ENCODE peak calls at places on chromosomes 16 and 17, in four cellular contexts. S, C, U and H are unnamed samples. For H3K4me1, the result is how much of the 10 kb centered on the place peaks cover.

GRCh38 chr16:11619327-11619851 is 32.7 kb upstream of the LITAF start:
- DNase-seq in S (peak), C (no peak), U (no peak), H (no peak)

GRCh38 chr17:82952019-82952418 is 112.2 kb upstream of the ZNF750 start:
- DNase-seq in S (no peak), C (no peak), U (no peak), H (peak)

GRCh38 chr17:70525976-70526375 is 356.6 kb downstream of the KCNJ2 start:
- DNase-seq in S (no peak), C (no peak), U (no peak), H (no peak)

GRCh38 chr16:90044111-90044551 is 24.9 kb upstream of the DBNDD1 start:
- DNase-seq in S (no peak), C (no peak), U (no peak), H (no peak)

GRCh38 chr16:55949518-55949917 is 74.3 kb upstream of the CES5A start:
- DNase-seq in S (no peak), C (no peak), U (no peak), H (no peak)

GRCh38 chr17:77604301-77605031 is 354.0 kb upstream of the TNRC6C start:
- DNase-seq in S (no peak), C (no peak), U (no peak), H (no peak)

GRCh38 chr17:8022358-8023038 is 16.4 kb upstream of the ALOX15B start:
- DNase-seq in S (no peak), C (no peak), U (no peak), H (no peak)

GRCh38 chr17:3937359-3937758 is 21.1 kb upstream of the P2RX1 start:
- DNase-seq in S (no peak), C (no peak), U (no peak), H (no peak)

GRCh38 chr17:61338000-61338864 is 61.4 kb upstream of the TBX2 start:
- DNase-seq in S (no peak), C (no peak), U (no peak), H (no peak)

GRCh38 chr17:540632-541031 is 174.0 kb downstream of the VPS53 start:
- DNase-seq in S (no peak), C (no peak), U (no peak), H (no peak)

GRCh38 chr17:41769346-41769862 is 17.1 kb downstream of the JUP start:
- DNase-seq in S (no peak), C (no peak), U (no peak), H (no peak)

GRCh38 chr16:80006175-80006895 is 405.8 kb upstream of the MAF start:
- DNase-seq in S (no peak), C (no peak), U (no peak), H (peak)

GRCh38 chr16:89119161-89119621 is 25.5 kb downstream of the ACSF3 start:
- DNase-seq in S (no peak), C (no peak), U (no peak), H (peak)

GRCh38 chr16:35639233-35640205 is 2180.1 kb downstream of the TP53TG3F start:
- DNase-seq in S (no peak), C (no peak), U (no peak), H (no peak)

GRCh38 chr17:82414548-82415281 is 3.4 kb upstream of the HEXD start:
- DNase-seq in S (peak), C (no peak), U (peak), H (peak)

GRCh38 chr17:49621420-49621819 is 45.7 kb downstream of the NXPH3 start:
- DNase-seq in S (no peak), C (no peak), U (no peak), H (no peak)

GRCh38 chr17:16872836-16873653 is 98.9 kb downstream of the TNFRSF13B start:
- DNase-seq in S (peak), C (no peak), U (peak), H (no peak)

GRCh38 chr17:81832608-81833159 is 407 bp downstream of the MCRIP1 start:
- DNase-seq in S (no peak), C (no peak), U (peak), H (peak)

GRCh38 chr17:45631941-45632340 is 141.4 kb upstream of the PLEKHM1 start:
- DNase-seq in S (no peak), C (no peak), U (no peak), H (no peak)

GRCh38 chr16:31880322-31880979 is 6.8 kb downstream of the ZNF267 start:
- DNase-seq in S (no peak), C (no peak), U (no peak), H (no peak)

GRCh38 chr17:17976931-17977570 is 4.4 kb downstream of the DRC3 start:
- DNase-seq in S (no peak), C (no peak), U (no peak), H (no peak)

GRCh38 chr17:31587462-31587861 is 196.0 kb downstream of the RAB11FIP4 start:
- DNase-seq in S (no peak), C (no peak), U (no peak), H (no peak)

GRCh38 chr16:1221628-1222552 is 3.2 kb downstream of the TPSG1 start:
- DNase-seq in S (no peak), C (no peak), U (no peak), H (no peak)

GRCh38 chr16:65989861-65990260 is 376.6 kb upstream of the CDH5 start:
- DNase-seq in S (no peak), C (no peak), U (no peak), H (no peak)

DNA sequence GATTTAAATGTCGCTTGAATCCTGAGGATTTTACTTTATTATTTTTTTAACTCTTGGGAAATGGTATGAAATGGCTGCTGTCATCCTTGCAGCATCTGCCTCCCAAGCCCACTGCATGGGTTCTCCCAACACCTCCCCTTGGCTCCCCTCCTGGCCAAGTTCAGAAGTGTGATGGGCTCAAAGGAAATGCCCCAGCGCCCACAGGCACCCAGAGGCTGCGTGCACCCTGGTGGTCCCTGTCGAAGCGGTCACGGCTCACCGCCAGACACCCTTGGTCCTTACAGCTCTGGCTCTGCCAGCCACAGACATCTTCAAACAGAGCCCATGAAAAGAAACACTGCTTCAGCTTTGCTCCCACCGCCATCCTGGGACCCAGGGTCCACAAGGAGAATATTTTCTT is 334.7 kb downstream of the SOX9 start:
- DNase-seq in S (no peak), C (no peak), U (peak), H (no peak)
- H3K4me1 ChIP-seq in S (under half), C (under half), U (under half), H (under half)

GRCh38 chr17:47257651-47258339 is 4.2 kb downstream of the ITGB3 start:
- DNase-seq in S (no peak), C (no peak), U (no peak), H (no peak)
- H3K4me1 ChIP-seq in S (under half), C (under half), U (under half), H (under half)

GRCh38 chr16:57064995-57065394 is 27.4 kb upstream of the CPNE2 start:
- DNase-seq in S (no peak), C (no peak), U (no peak), H (no peak)
- H3K4me1 ChIP-seq in S (under half), C (under half), U (under half), H (under half)

GRCh38 chr16:48367443-48368049 is 17.7 kb downstream of the SIAH1 start:
- DNase-seq in S (no peak), C (no peak), U (no peak), H (no peak)

GRCh38 chr16:48370234-48370633 is 15.0 kb downstream of the SIAH1 start:
- DNase-seq in S (no peak), C (no peak), U (no peak), H (no peak)

GRCh38 chr16:48366165-48367093 is 18.8 kb downstream of the SIAH1 start:
- DNase-seq in S (peak), C (no peak), U (peak), H (no peak)

GRCh38 chr16:48373258-48374050 is 11.8 kb downstream of the SIAH1 start:
- DNase-seq in S (no peak), C (no peak), U (no peak), H (no peak)

DNA sequence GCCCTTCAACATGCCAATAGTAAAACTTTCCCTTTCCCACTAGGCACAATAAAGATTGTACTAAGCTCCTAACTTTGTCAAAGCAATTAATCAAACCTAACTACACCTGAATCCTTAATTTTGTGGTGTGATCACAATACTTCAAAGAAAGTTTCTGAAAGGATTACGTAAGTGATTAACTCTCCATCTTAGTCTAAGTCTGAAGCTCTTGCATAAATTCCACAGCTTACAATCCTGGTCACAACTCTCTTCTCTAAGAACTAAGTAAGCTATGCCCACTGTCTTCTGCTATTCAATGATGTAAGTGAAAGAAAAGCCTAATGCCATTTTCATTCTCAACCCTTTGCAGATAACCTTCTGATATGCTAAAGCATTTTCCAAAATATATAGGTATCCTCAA is 15.4 kb downstream of the SIAH1 start:
- DNase-seq in S (no peak), C (no peak), U (peak), H (no peak)
- H3K4me1 ChIP-seq in S (under half), C (under half), U (under half), H (half or more)

DNA sequence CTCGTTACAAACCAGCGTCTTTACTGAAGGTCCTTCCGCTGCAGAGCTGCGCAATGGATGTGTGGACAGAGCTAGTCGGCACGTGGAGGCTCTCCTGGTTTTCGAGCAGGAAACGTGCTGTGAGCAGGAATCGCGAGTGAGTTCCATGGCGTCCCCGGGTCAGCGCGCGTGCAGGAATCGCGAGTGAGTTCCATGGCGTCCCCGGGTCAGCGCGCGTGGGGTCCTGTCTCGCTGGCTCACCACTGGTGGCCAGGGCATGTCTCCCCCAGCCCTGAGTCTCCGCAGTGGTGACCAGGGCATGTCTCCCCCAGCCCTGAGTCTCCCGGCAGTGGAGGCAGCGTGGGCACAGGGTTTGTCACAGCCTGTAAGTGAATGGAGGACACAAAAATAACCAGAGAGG is 62.7 kb downstream of the KLHDC4 start:
- DNase-seq in S (no peak), C (no peak), U (no peak), H (no peak)
- H3K4me1 ChIP-seq in S (under half), C (under half), U (under half), H (under half)

GRCh38 chr17:76545918-76546555 is 6.2 kb downstream of the PRCD start:
- DNase-seq in S (no peak), C (no peak), U (peak), H (peak)
- H3K4me1 ChIP-seq in S (under half), C (under half), U (under half), H (half or more)

DNA sequence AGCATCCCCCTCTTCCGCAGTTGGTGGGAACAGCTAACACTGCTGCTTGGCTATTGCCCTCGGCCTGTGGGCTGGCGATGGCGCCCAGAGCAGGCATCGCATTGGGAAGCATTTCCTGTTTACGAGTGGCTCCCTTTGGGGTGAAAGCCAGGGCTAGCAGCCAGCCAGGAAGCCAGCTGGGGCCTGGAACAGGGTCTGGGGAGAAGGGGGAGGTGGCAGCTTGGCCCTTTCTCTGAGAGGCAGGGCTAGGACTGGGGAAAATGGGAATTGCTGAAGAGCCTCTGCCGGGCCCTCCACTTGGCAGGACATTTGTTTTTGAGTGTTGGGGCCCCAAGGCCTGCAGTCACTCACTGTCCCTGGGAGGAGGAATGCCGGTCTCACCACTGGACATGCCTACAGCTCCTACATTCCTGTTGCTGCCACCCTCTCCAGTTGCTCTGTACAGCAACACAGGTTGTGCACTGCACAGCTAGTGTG is 2.5 kb upstream of the MTSS2 start:
- DNase-seq in S (no peak), C (peak), U (peak), H (peak)
- H3K4me1 ChIP-seq in S (under half), C (under half), U (under half), H (half or more)

GRCh38 chr17:55286681-55287589 is 22.2 kb downstream of the HLF start:
- DNase-seq in S (no peak), C (no peak), U (no peak), H (no peak)
- H3K4me1 ChIP-seq in S (under half), C (under half), U (under half), H (half or more)

DNA sequence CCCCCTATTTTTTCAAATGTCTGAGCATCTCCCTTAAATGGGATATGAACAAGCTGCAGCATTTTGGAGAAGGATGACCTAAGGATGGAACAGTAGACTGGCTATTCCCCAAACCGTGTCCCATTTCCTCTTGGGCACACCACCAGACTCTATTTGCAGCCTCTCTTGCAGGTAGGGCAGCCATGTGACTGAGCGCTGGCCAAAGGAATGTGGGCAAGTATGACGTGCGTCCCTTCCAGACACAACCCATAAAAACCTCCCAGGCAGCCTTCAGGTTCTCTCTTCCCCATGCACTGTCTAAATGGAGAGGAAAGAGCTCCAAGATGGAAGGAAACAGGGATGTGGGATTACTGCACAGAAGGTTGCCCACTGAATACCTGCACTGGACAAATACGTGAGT is 149.7 kb downstream of the CCT6B start:
- DNase-seq in S (no peak), C (no peak), U (no peak), H (no peak)
- H3K4me1 ChIP-seq in S (under half), C (under half), U (under half), H (under half)

GRCh38 chr17:36728030-36728991 is 126.9 kb downstream of the MRM1 start:
- DNase-seq in S (no peak), C (no peak), U (no peak), H (no peak)
- H3K4me1 ChIP-seq in S (under half), C (under half), U (under half), H (under half)